ENCODE peak calls at places on chromosomes 6 and 20, in five cellular contexts. One of them, this sample, is unnamed.

GRCh38 chr6:137724495-137725211 is 142.4 kb upstream of the TNFAIP3 start:
- DNase-seq in ELF-1: no peak
- DNase-seq in nephron progenitor cell: no peak
- DNase-seq in NCI-H1092 treated with DMSO at 0.1 percent for 48 hours: no peak
- DNase-seq in IMR-90: no peak
- DNase-seq in this sample: no peak

GRCh38 chr20:11901127-11901526 is 16.6 kb upstream of the BTBD3 start:
- DNase-seq in ELF-1: no peak
- DNase-seq in nephron progenitor cell: no peak
- DNase-seq in NCI-H1092 treated with DMSO at 0.1 percent for 48 hours: no peak
- DNase-seq in IMR-90: peak; percentile 90
- DNase-seq in this sample: no peak

GRCh38 chr20:23200413-23200812 is 114.3 kb upstream of the CD93 start:
- DNase-seq in ELF-1: no peak
- DNase-seq in nephron progenitor cell: no peak
- DNase-seq in NCI-H1092 treated with DMSO at 0.1 percent for 48 hours: no peak
- DNase-seq in IMR-90: no peak
- DNase-seq in this sample: no peak

GRCh38 chr6:111625511-111626331 is 20.0 kb upstream of the TRAF3IP2 start:
- DNase-seq in ELF-1: no peak
- DNase-seq in nephron progenitor cell: no peak
- DNase-seq in NCI-H1092 treated with DMSO at 0.1 percent for 48 hours: peak; percentile 66
- DNase-seq in IMR-90: peak; percentile 84
- DNase-seq in this sample: no peak

GRCh38 chr6:113488812-113489685 is 368.1 kb upstream of the MARCKS start:
- DNase-seq in ELF-1: no peak
- DNase-seq in nephron progenitor cell: no peak
- DNase-seq in NCI-H1092 treated with DMSO at 0.1 percent for 48 hours: no peak
- DNase-seq in IMR-90: no peak
- DNase-seq in this sample: no peak

GRCh38 chr6:42030585-42031506 is 19.5 kb upstream of the TAF8 start:
- DNase-seq in ELF-1: no peak
- DNase-seq in nephron progenitor cell: no peak
- DNase-seq in NCI-H1092 treated with DMSO at 0.1 percent for 48 hours: no peak
- DNase-seq in IMR-90: no peak
- DNase-seq in this sample: no peak

GRCh38 chr20:50110141-50111047 is 2.6 kb downstream of the UBE2V1 start:
- DNase-seq in ELF-1: no peak
- DNase-seq in nephron progenitor cell: no peak
- DNase-seq in NCI-H1092 treated with DMSO at 0.1 percent for 48 hours: no peak
- DNase-seq in IMR-90: no peak
- DNase-seq in this sample: no peak

GRCh38 chr20:47868744-47869143 is 83.5 kb upstream of the SULF2 start:
- DNase-seq in ELF-1: no peak
- DNase-seq in nephron progenitor cell: no peak
- DNase-seq in NCI-H1092 treated with DMSO at 0.1 percent for 48 hours: no peak
- DNase-seq in IMR-90: no peak
- DNase-seq in this sample: no peak

GRCh38 chr20:35135867-35136586 is 11.1 kb downstream of the EDEM2 start:
- DNase-seq in ELF-1: no peak
- DNase-seq in nephron progenitor cell: no peak
- DNase-seq in NCI-H1092 treated with DMSO at 0.1 percent for 48 hours: no peak
- DNase-seq in IMR-90: peak; percentile 61
- DNase-seq in this sample: no peak

GRCh38 chr20:1327827-1328679 is 886 bp downstream of the SDCBP2 start:
- DNase-seq in ELF-1: no peak
- DNase-seq in nephron progenitor cell: no peak
- DNase-seq in NCI-H1092 treated with DMSO at 0.1 percent for 48 hours: no peak
- DNase-seq in IMR-90: no peak
- DNase-seq in this sample: no peak

GRCh38 chr6:30158475-30159025 is 2.5 kb downstream of the TRIM10 start:
- DNase-seq in ELF-1: no peak
- DNase-seq in nephron progenitor cell: no peak
- DNase-seq in NCI-H1092 treated with DMSO at 0.1 percent for 48 hours: no peak
- DNase-seq in IMR-90: no peak
- DNase-seq in this sample: no peak

GRCh38 chr20:33868042-33868441 is 56.9 kb downstream of the CHMP4B start:
- DNase-seq in ELF-1: no peak
- DNase-seq in nephron progenitor cell: no peak
- DNase-seq in NCI-H1092 treated with DMSO at 0.1 percent for 48 hours: no peak
- DNase-seq in IMR-90: no peak
- DNase-seq in this sample: no peak

GRCh38 chr6:134340574-134340973 is 22.7 kb upstream of the SGK1 start:
- DNase-seq in ELF-1: no peak
- DNase-seq in nephron progenitor cell: no peak
- DNase-seq in NCI-H1092 treated with DMSO at 0.1 percent for 48 hours: no peak
- DNase-seq in IMR-90: no peak
- DNase-seq in this sample: no peak

GRCh38 chr20:15045246-15045645 is 707.8 kb upstream of the FLRT3 start:
- DNase-seq in ELF-1: no peak
- DNase-seq in nephron progenitor cell: no peak
- DNase-seq in NCI-H1092 treated with DMSO at 0.1 percent for 48 hours: no peak
- DNase-seq in IMR-90: no peak
- DNase-seq in this sample: no peak

GRCh38 chr20:45788351-45788750 is 3.3 kb downstream of the WFDC3 start:
- DNase-seq in ELF-1: no peak
- DNase-seq in nephron progenitor cell: no peak
- DNase-seq in NCI-H1092 treated with DMSO at 0.1 percent for 48 hours: no peak
- DNase-seq in IMR-90: no peak
- DNase-seq in this sample: no peak

GRCh38 chr6:4253604-4254211 is 118.3 kb upstream of the ECI2 start:
- DNase-seq in ELF-1: peak; percentile 59
- DNase-seq in nephron progenitor cell: peak; percentile 4
- DNase-seq in NCI-H1092 treated with DMSO at 0.1 percent for 48 hours: peak; percentile 9
- DNase-seq in IMR-90: peak; percentile 83
- DNase-seq in this sample: no peak

GRCh38 chr6:5751525-5752252 is 255.0 kb downstream of the NRN1 start:
- DNase-seq in ELF-1: no peak
- DNase-seq in nephron progenitor cell: no peak
- DNase-seq in NCI-H1092 treated with DMSO at 0.1 percent for 48 hours: no peak
- DNase-seq in IMR-90: peak; percentile 23
- DNase-seq in this sample: no peak

GRCh38 chr6:139608872-139609271 is 234.4 kb upstream of the CITED2 start:
- DNase-seq in ELF-1: no peak
- DNase-seq in nephron progenitor cell: no peak
- DNase-seq in NCI-H1092 treated with DMSO at 0.1 percent for 48 hours: no peak
- DNase-seq in IMR-90: peak; percentile 83
- DNase-seq in this sample: no peak

GRCh38 chr20:44678247-44678646 is 26.7 kb upstream of the ADA start:
- DNase-seq in ELF-1: no peak
- DNase-seq in nephron progenitor cell: no peak
- DNase-seq in NCI-H1092 treated with DMSO at 0.1 percent for 48 hours: no peak
- DNase-seq in IMR-90: no peak
- DNase-seq in this sample: no peak

GRCh38 chr6:163455553-163455952 is 41.0 kb downstream of the QKI start:
- DNase-seq in ELF-1: no peak
- DNase-seq in nephron progenitor cell: no peak
- DNase-seq in NCI-H1092 treated with DMSO at 0.1 percent for 48 hours: no peak
- DNase-seq in IMR-90: peak; percentile 28
- DNase-seq in this sample: no peak

GRCh38 chr6:117265425-117266266 is at the start of gene VGLL2:
- DNase-seq in ELF-1: peak; percentile 66
- DNase-seq in nephron progenitor cell: peak; percentile 78
- DNase-seq in NCI-H1092 treated with DMSO at 0.1 percent for 48 hours: no peak
- DNase-seq in IMR-90: peak; percentile 18
- DNase-seq in this sample: no peak

GRCh38 chr6:70371454-70372105 is 41.7 kb upstream of the FAM135A start:
- DNase-seq in ELF-1: no peak
- DNase-seq in nephron progenitor cell: no peak
- DNase-seq in NCI-H1092 treated with DMSO at 0.1 percent for 48 hours: peak; percentile 47
- DNase-seq in IMR-90: peak; percentile 87
- DNase-seq in this sample: peak; percentile 13

GRCh38 chr6:16105874-16106273 is 23.0 kb upstream of the MYLIP start:
- DNase-seq in ELF-1: no peak
- DNase-seq in nephron progenitor cell: no peak
- DNase-seq in NCI-H1092 treated with DMSO at 0.1 percent for 48 hours: no peak
- DNase-seq in IMR-90: peak; percentile 5
- DNase-seq in this sample: no peak

This sample was measured in naive thymus-derived CD4-positive, alpha-beta T cell.